ENCODE peak calls at places on chromosomes 4 and X, in four cellular contexts. D, Y, U and Q are unnamed samples.

GRCh38 chr4:140654516-140654855 is 85.7 kb upstream of the UCP1 start:
- DNase-seq in D (no peak), Y (peak), U (no peak), Q (no peak)

GRCh38 chr4:54439831-54440243 is 210.7 kb downstream of the PDGFRA start:
- DNase-seq in D (no peak), Y (no peak), U (no peak), Q (no peak)

GRCh38 chrX:38206036-38206435 is 14.6 kb downstream of the SRPX start:
- DNase-seq in D (no peak), Y (no peak), U (no peak), Q (no peak)

GRCh38 chr4:185535818-185536729 is 767 bp upstream of the PDLIM3 start:
- DNase-seq in D (no peak), Y (no peak), U (no peak), Q (no peak)

GRCh38 chrX:77742788-77743476 is 43.1 kb downstream of the ATRX start:
- DNase-seq in D (no peak), Y (no peak), U (no peak), Q (no peak)

GRCh38 chrX:129979207-129979920 is 3.1 kb upstream of the BCORL1 start:
- DNase-seq in D (no peak), Y (no peak), U (no peak), Q (no peak)

GRCh38 chr4:39715788-39716187 is 17.9 kb downstream of the UBE2K start:
- DNase-seq in D (no peak), Y (no peak), U (no peak), Q (no peak)

GRCh38 chr4:33709247-33709646 is 2535.1 kb downstream of the ARAP2 start:
- DNase-seq in D (no peak), Y (peak), U (no peak), Q (no peak)

GRCh38 chrX:11663875-11664210 is 1.9 kb downstream of the ARHGAP6 start:
- DNase-seq in D (no peak), Y (no peak), U (no peak), Q (no peak)

GRCh38 chr4:84638092-84638491 is 55.2 kb downstream of the CDS1 start:
- DNase-seq in D (no peak), Y (no peak), U (no peak), Q (no peak)

GRCh38 chr4:141759796-141760425 is 123.5 kb downstream of the IL15 start:
- DNase-seq in D (no peak), Y (peak), U (no peak), Q (no peak)

GRCh38 chr4:76090241-76090691 is 15.8 kb downstream of the ART3 start:
- DNase-seq in D (no peak), Y (peak), U (no peak), Q (no peak)

GRCh38 chr4:82217986-82218715 is 155.6 kb downstream of the HNRNPD start:
- DNase-seq in D (no peak), Y (peak), U (no peak), Q (peak)

GRCh38 chr4:40448875-40449274 is 113.7 kb downstream of the CHRNA9 start:
- DNase-seq in D (no peak), Y (peak), U (no peak), Q (no peak)

GRCh38 chr4:141121768-141122415 is 11.4 kb downstream of the RNF150 start:
- DNase-seq in D (no peak), Y (no peak), U (no peak), Q (no peak)

GRCh38 chrX:68681443-68681941 is 34.0 kb downstream of the STARD8 start:
- DNase-seq in D (no peak), Y (no peak), U (no peak), Q (no peak)

GRCh38 chr4:20359692-20360091 is 108.0 kb downstream of the SLIT2 start:
- DNase-seq in D (no peak), Y (no peak), U (no peak), Q (no peak)

GRCh38 chr4:140740906-140741670 is 15.1 kb downstream of the TBC1D9 start:
- DNase-seq in D (no peak), Y (no peak), U (no peak), Q (no peak)

GRCh38 chr4:40546972-40547371 is 82.7 kb downstream of the RBM47 start:
- DNase-seq in D (no peak), Y (no peak), U (no peak), Q (no peak)

GRCh38 chr4:176290520-176290919 is 21.5 kb upstream of the ASB5 start:
- DNase-seq in D (no peak), Y (no peak), U (no peak), Q (no peak)

GRCh38 chr4:17688011-17688441 is 73.6 kb downstream of the MED28 start:
- DNase-seq in D (no peak), Y (no peak), U (no peak), Q (no peak)

GRCh38 chrX:119459181-119459580 is 9.1 kb upstream of the SLC25A5 start:
- DNase-seq in D (no peak), Y (no peak), U (no peak), Q (no peak)

GRCh38 chrX:123274796-123275195 is 90.7 kb downstream of the GRIA3 start:
- DNase-seq in D (no peak), Y (peak), U (no peak), Q (no peak)

GRCh38 chr4:165079476-165079875 is 25.8 kb downstream of the TRIM75 start:
- DNase-seq in D (no peak), Y (peak), U (no peak), Q (no peak)

GRCh38 chr4:151199496-151200190 is 77.3 kb upstream of the PRSS48 start:
- DNase-seq in D (no peak), Y (no peak), U (no peak), Q (no peak)

GRCh38 chr4:147361726-147362125 is 119.2 kb upstream of the EDNRA start:
- DNase-seq in D (no peak), Y (peak), U (no peak), Q (no peak)

GRCh38 chr4:183396187-183396738 is 48.2 kb upstream of the CDKN2AIP start:
- DNase-seq in D (no peak), Y (peak), U (no peak), Q (no peak)

GRCh38 chrX:119417842-119418241 is 18.7 kb downstream of the SLC25A43 start:
- DNase-seq in D (no peak), Y (no peak), U (no peak), Q (no peak)

GRCh38 chr4:52836653-52837052 is 25.5 kb upstream of the RASL11B start:
- DNase-seq in D (no peak), Y (no peak), U (no peak), Q (no peak)

GRCh38 chr4:40475609-40476008 is 140.5 kb downstream of the CHRNA9 start:
- DNase-seq in D (no peak), Y (no peak), U (no peak), Q (no peak)

GRCh38 chrX:104104676-104105075 is 7.6 kb upstream of the ZCCHC18 start:
- DNase-seq in D (no peak), Y (no peak), U (no peak), Q (no peak)

GRCh38 chr4:129355529-129355928 is 259.6 kb downstream of the C4orf33 start:
- DNase-seq in D (no peak), Y (peak), U (no peak), Q (no peak)

GRCh38 chrX:134443461-134443860 is 16.5 kb upstream of the HPRT1 start:
- DNase-seq in D (no peak), Y (no peak), U (no peak), Q (no peak)